ENCODE peak calls at places on chromosomes 7 and 10, in eight cellular contexts. K is fibroblast of the aortic adventitia, C is endothelial cell of umbilical vein, L is dorsolateral prefrontal cortex, H is MCF 10A, S is IMR-90, R is stomach, A is nephron progenitor cell. D is an unnamed sample.

GRCh38 chr7:158828343-158829020 is 827 bp downstream of the ESYT2 start:
- DNase-seq in H (no peak), K (no peak), C (no peak), A (peak; percentile 69), R (peak; percentile 56), S (no peak), L (peak; percentile 59), D (peak; percentile 65)

GRCh38 chr10:78443900-78444571 is 410.4 kb downstream of the RPS24 start:
- DNase-seq in A (no peak), R (no peak), L (no peak), H (no peak), K (no peak), C (no peak), S (no peak), D (no peak)

GRCh38 chr10:124033887-124034218 is 59.5 kb downstream of the CHST15 start:
- DNase-seq in H (no peak), L (no peak), K (no peak), C (peak; percentile 38), A (no peak), S (no peak), R (peak; percentile 67), D (no peak)

GRCh38 chr7:146478975-146479492 is 362.4 kb downstream of the CNTNAP2 start:
- DNase-seq in S (no peak), R (no peak), C (no peak), A (no peak), K (no peak), L (no peak), H (no peak), D (no peak)

GRCh38 chr7:46972205-46972604 is 609.7 kb downstream of the TNS3 start:
- DNase-seq in R (no peak), H (peak; percentile 62), S (peak; percentile 82), L (no peak), K (peak; percentile 70), A (no peak), C (peak; percentile 12), D (no peak)

GRCh38 chr10:93580824-93581223 is 14.4 kb downstream of the FFAR4 start:
- DNase-seq in L (no peak), S (peak; percentile 33), R (no peak), H (no peak), K (no peak), A (peak; percentile 69), C (no peak), D (no peak)

GRCh38 chr10:70930251-70931000 is 42.1 kb upstream of the PCBD1 start:
- DNase-seq in H (no peak), R (no peak), A (no peak), S (no peak), K (no peak), L (no peak), C (no peak), D (no peak)

GRCh38 chr10:48381971-48382370 is 75.5 kb downstream of the MAPK8 start:
- DNase-seq in H (no peak), K (no peak), C (no peak), R (no peak), L (no peak), A (no peak), S (no peak), D (no peak)

GRCh38 chr10:129048513-129048912 is 418.5 kb upstream of the MGMT start:
- DNase-seq in C (no peak), L (no peak), A (no peak), H (peak; percentile 53), K (no peak), R (no peak), S (no peak), D (no peak)

DNA sequence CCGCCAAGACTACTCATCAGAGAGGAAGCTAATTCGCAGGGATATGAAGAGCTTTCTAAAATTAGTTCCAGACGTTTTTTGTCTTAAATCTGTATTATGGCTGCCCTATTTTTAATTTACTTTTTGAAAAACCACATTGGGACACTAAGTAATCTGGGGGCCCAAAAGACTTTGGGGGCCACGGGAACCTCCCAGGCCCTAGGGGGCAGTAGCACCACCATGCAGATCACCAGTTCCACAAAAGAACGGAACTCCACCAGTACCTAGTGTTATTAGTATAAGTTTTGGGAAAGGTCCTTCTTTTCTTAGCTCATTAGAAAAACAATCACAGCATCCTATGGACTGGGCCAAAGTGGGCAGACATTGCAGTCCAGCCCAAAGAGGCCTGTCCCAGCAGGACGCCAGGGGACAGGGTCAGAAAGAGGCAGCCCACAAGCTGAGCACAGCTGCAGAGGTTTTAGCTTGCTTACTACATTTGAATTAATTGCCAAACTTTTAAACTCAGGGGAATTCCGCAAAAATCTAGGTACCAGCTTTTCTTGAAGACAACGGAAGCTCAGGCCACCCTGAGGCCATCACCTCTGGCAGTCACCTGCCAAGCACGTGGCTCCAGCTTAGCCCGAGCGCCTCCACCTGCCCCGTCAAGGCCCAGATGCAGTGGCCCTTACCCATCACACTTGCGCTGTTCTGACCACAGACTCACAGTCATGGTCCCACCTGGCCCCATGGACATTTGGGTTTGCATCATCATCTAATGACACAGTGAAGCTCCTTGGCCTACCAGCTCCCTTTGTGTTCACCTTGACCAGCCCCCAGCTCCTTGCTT is 74.8 kb downstream of the PARP12 start:
- DNase-seq in R (no peak), S (no peak), H (no peak), K (no peak), C (no peak), A (no peak), L (no peak), D (no peak)
- TF ChIP-seq CTCF in R (no peak), S (no peak), H (no peak), K (no peak), C (no peak), A (peak; percentile 14), L (no peak), D (no peak)

DNA sequence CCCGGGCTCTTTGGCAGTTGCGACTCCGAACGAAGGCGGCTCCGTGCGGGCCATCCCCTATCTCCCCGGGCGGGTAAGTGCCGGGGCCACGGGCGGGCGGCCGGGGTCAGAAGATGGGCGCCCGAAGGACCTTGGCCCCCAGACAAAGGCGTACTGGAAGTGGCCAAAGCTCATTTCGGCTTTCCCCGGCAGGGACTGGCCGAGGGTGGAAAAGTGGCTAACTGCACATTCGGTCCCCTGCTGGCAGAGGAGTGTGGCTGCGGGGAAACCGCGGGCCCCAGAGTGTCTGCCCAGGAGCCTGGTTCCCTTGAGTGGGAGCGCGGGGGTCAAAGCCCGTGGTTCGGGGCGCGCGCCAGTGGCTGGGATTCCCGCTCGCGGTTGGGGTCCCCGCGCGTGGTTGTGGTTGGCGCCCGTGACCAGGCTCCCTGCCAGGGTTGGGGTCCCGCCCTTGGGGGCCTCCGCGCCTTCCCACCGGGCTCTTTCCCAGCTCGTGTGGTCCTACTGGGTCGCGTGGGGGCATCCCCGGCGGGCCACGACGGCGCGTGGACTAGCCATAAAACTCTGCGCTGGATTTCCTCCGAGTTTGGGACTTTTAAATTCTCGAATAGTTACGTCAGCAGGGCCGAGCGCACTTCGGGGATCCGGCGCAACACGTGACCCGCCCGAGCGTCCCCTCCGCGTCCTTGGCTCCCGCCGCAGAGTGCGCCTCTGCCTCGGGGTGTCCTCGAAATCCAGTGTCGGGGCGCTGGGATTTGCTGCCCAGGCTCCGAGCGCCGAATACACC is 124.4 kb downstream of the TACC2 start:
- DNase-seq in L (peak; percentile 45), A (peak; percentile 73), H (peak; percentile 76), S (peak; percentile 68), K (peak; percentile 75), R (peak; percentile 69), C (peak; percentile 77), D (peak; percentile 69)
- TF ChIP-seq CTCF in L (peak; percentile 31), A (peak; percentile 52), H (peak; percentile 54), S (peak; percentile 47), K (peak; percentile 69), R (peak; percentile 46), C (peak; percentile 76), D (peak; percentile 68)

DNA sequence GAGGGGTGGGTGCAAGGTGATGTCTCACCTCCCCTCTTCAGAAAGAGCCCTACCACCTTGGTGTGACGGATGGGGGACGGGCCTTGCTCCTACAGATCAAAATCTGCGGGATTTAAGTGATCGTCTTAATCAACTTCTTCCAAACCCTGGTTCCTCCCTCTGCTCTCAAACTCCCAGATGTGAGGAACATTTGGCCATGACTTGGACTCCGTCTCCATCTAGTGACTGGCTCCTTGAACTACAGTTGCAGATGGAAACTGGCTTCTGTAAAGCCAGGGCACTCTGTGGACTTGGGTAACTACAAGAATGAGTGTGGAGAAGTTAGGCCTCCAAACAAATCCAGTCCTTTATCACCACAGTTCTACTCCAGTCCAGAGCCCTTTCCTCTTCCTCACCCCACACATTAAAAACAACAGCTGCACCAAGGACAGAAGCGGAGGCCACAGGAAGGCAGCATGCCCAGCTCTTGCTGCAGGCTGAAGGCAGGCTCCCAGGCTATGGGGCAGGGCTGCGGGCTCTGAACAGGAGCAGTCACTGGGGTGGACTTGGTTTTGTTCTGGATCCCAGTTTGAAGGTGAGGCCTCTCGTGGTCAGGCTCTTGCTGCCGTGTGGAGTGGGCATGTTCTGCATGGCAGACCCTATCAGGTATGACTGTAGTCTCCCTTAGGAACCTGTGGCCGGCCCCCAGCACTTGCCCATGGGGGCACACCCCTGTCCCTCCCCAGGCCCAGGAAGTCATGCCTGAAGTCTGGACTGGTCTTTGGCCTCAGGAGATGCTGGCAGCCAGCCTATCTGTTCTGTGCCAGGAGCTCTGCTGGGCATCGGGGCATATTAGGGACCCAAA is 79.4 kb downstream of the VWC2 start:
- DNase-seq in C (no peak), A (peak; percentile 60), K (peak; percentile 28), S (peak; percentile 12), L (no peak), H (peak; percentile 66), R (no peak), D (no peak)
- TF ChIP-seq CTCF in C (peak; percentile 13), A (peak; percentile 86), K (peak; percentile 49), S (peak; percentile 59), L (peak; percentile 76), H (peak; percentile 90), R (peak; percentile 45), D (peak; percentile 69)

GRCh38 chr10:97042081-97042480 is 143.7 kb downstream of the SLIT1 start:
- DNase-seq in C (no peak), H (no peak), A (no peak), S (no peak), R (no peak), L (no peak), K (no peak), D (no peak)
- TF ChIP-seq CTCF in C (no peak), H (no peak), A (no peak), S (no peak), R (no peak), L (no peak), K (no peak), D (no peak)

GRCh38 chr7:130096243-130096827 is 26.0 kb downstream of the KLHDC10 start:
- DNase-seq in S (no peak), C (no peak), H (peak; percentile 3), L (no peak), K (peak; percentile 26), R (no peak), A (no peak), D (no peak)
- TF ChIP-seq CTCF in S (peak; percentile 38), C (no peak), H (no peak), L (peak; percentile 45), K (peak; percentile 52), R (no peak), A (no peak), D (peak; percentile 19)

DNA sequence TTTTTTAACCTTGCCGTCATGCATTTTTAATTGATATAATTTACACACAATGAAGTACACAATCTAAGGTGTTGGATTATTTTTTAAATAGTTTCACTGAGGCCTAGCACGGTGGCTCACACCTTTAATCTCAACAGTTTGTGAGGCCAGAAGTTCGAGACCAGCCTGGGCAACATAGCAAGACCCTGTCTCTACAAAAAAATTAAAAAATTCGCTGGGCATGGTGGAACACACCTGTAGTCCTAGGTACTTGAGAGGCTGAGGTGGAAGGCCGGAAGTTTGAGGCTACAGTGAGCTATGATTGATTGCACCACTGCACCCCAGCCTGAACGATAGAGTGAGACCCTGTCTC is 92.8 kb upstream of the OIT3 start:
- DNase-seq in H (no peak), K (no peak), C (no peak), A (no peak), L (no peak), S (no peak), R (no peak), D (no peak)
- TF ChIP-seq CTCF in H (no peak), K (no peak), C (no peak), A (no peak), L (no peak), S (no peak), R (no peak), D (no peak)

D was measured in mesothelial cell of epicardium.